ENCODE peak calls at places on chromosomes 13 and 19, in seven cellular contexts. C, A, J, V, G, I and F are unnamed samples.

GRCh38 chr19:19534556-19535265 is 3.4 kb upstream of the CILP2 start:
- DNase-seq in C (no peak), A (no peak), J (no peak), V (no peak), G (no peak), I (no peak), F (no peak)

GRCh38 chr13:41402695-41403511 is 54.4 kb upstream of the RGCC start:
- DNase-seq in C (peak; percentile 29), A (no peak), J (no peak), V (no peak), G (peak; percentile 43), I (peak; percentile 5), F (peak; percentile 18)

GRCh38 chr13:47904239-47904638 is 96.8 kb downstream of the SUCLA2 start:
- DNase-seq in C (no peak), A (no peak), J (no peak), V (peak; percentile 36), G (no peak), I (no peak), F (no peak)

GRCh38 chr19:19385900-19386339 is 19.6 kb upstream of the GATAD2A start:
- DNase-seq in C (no peak), A (no peak), J (no peak), V (peak; percentile 62), G (no peak), I (peak; percentile 82), F (no peak)

GRCh38 chr19:38264486-38265212 is at the start of gene SPINT2:
- DNase-seq in C (no peak), A (peak; percentile 65), J (peak; percentile 65), V (peak; percentile 44), G (no peak), I (peak; percentile 89), F (peak; percentile 15)

GRCh38 chr13:80931118-80931517 is 590.2 kb upstream of the SPRY2 start:
- DNase-seq in C (no peak), A (no peak), J (no peak), V (no peak), G (no peak), I (no peak), F (no peak)

GRCh38 chr13:65966991-65967451 is 1263.1 kb downstream of the PCDH9 start:
- DNase-seq in C (peak; percentile 34), A (no peak), J (no peak), V (no peak), G (peak; percentile 45), I (peak; percentile 5), F (peak; percentile 85)

GRCh38 chr13:109941951-109942350 is 155.6 kb upstream of the IRS2 start:
- DNase-seq in C (no peak), A (no peak), J (no peak), V (no peak), G (no peak), I (no peak), F (no peak)

GRCh38 chr13:112072531-112073244 is 5.7 kb downstream of the SOX1 start:
- DNase-seq in C (no peak), A (no peak), J (no peak), V (no peak), G (no peak), I (peak; percentile 35), F (peak; percentile 18)

GRCh38 chr13:110392510-110393233 is 85.6 kb downstream of the COL4A2 start:
- DNase-seq in C (no peak), A (no peak), J (no peak), V (no peak), G (no peak), I (no peak), F (no peak)

GRCh38 chr13:21676611-21677021 is 5.7 kb downstream of the FGF9 start:
- DNase-seq in C (no peak), A (no peak), J (no peak), V (no peak), G (peak; percentile 58), I (peak; percentile 62), F (peak; percentile 17)

GRCh38 chr19:58033741-58034475 is at the start of gene ZSCAN1:
- DNase-seq in C (no peak), A (no peak), J (no peak), V (peak; percentile 85), G (no peak), I (peak; percentile 92), F (no peak)

GRCh38 chr19:20787766-20788165 is 11.7 kb downstream of the ZNF66 start:
- DNase-seq in C (no peak), A (no peak), J (peak; percentile 9), V (no peak), G (no peak), I (no peak), F (no peak)

GRCh38 chr19:17475541-17476115 is 5.3 kb downstream of the SLC27A1 start:
- DNase-seq in C (peak; percentile 93), A (no peak), J (no peak), V (peak; percentile 61), G (no peak), I (peak; percentile 59), F (no peak)

GRCh38 chr19:1001538-1002166 is 1.4 kb downstream of the GRIN3B start:
- DNase-seq in C (no peak), A (peak; percentile 53), J (no peak), V (no peak), G (no peak), I (peak; percentile 71), F (no peak)

GRCh38 chr19:3404324-3405260 is 38.2 kb downstream of the NFIC start:
- DNase-seq in C (no peak), A (no peak), J (no peak), V (peak; percentile 91), G (no peak), I (no peak), F (no peak)

GRCh38 chr13:62643007-62643483 is 1227.4 kb upstream of the PCDH20 start:
- DNase-seq in C (peak; percentile 5), A (no peak), J (no peak), V (no peak), G (no peak), I (no peak), F (no peak)

GRCh38 chr13:38350114-38350617 is 515 bp downstream of the UFM1 start:
- DNase-seq in C (peak; percentile 49), A (peak; percentile 47), J (no peak), V (peak; percentile 70), G (peak; percentile 84), I (peak; percentile 50), F (peak; percentile 58)

GRCh38 chr19:2768365-2769132 is 14.5 kb downstream of the SGTA start:
- DNase-seq in C (no peak), A (no peak), J (no peak), V (no peak), G (no peak), I (no peak), F (no peak)

GRCh38 chr19:38690832-38691231 is 43.4 kb downstream of the ACTN4 start:
- DNase-seq in C (no peak), A (no peak), J (no peak), V (no peak), G (no peak), I (no peak), F (no peak)

GRCh38 chr13:69857188-69857821 is 250.3 kb upstream of the ATXN8OS start:
- DNase-seq in C (peak; percentile 52), A (peak; percentile 40), J (peak; percentile 8), V (no peak), G (no peak), I (peak; percentile 86), F (no peak)

GRCh38 chr19:29620931-29621351 is 14.9 kb downstream of the POP4 start:
- DNase-seq in C (no peak), A (no peak), J (no peak), V (no peak), G (no peak), I (no peak), F (no peak)

GRCh38 chr19:3029070-3029923 is at the start of gene TLE2:
- DNase-seq in C (no peak), A (no peak), J (no peak), V (no peak), G (no peak), I (peak; percentile 39), F (no peak)

GRCh38 chr13:40116008-40116407 is 460.5 kb downstream of the COG6 start:
- DNase-seq in C (peak; percentile 73), A (no peak), J (no peak), V (peak; percentile 50), G (peak; percentile 64), I (peak; percentile 5), F (peak; percentile 57)

GRCh38 chr13:108083056-108083455 is 132.3 kb downstream of the LIG4 start:
- DNase-seq in C (no peak), A (no peak), J (no peak), V (no peak), G (no peak), I (no peak), F (peak; percentile 26)

GRCh38 chr19:46408611-46409039 is 4.7 kb downstream of the CCDC8 start:
- DNase-seq in C (peak; percentile 25), A (no peak), J (no peak), V (peak; percentile 93), G (no peak), I (peak; percentile 73), F (no peak)
- H3K27me3 ChIP-seq in C (no peaks in the 10 kb centered on the region), A (peaks cover 87% of the 10 kb centered on the region), J (no peaks in the 10 kb centered on the region), V (no peaks in the 10 kb centered on the region), G (no peaks in the 10 kb centered on the region), I (no peaks in the 10 kb centered on the region), F (no peaks in the 10 kb centered on the region)

GRCh38 chr19:41893899-41894298 is 10.9 kb downstream of the ARHGEF1 start:
- DNase-seq in C (peak; percentile 59), A (peak; percentile 21), J (no peak), V (no peak), G (peak; percentile 61), I (no peak), F (peak; percentile 35)

GRCh38 chr19:41895745-41896580 is 13.0 kb downstream of the ARHGEF1 start:
- DNase-seq in C (no peak), A (no peak), J (no peak), V (no peak), G (no peak), I (no peak), F (no peak)

GRCh38 chr19:41892173-41892902 is 9.4 kb downstream of the ARHGEF1 start:
- DNase-seq in C (no peak), A (no peak), J (no peak), V (no peak), G (no peak), I (no peak), F (no peak)

GRCh38 chr19:41896581-41896942 is 13.6 kb downstream of the ARHGEF1 start:
- DNase-seq in C (no peak), A (no peak), J (no peak), V (no peak), G (no peak), I (no peak), F (no peak)

GRCh38 chr19:41894350-41894749 is 11.4 kb downstream of the ARHGEF1 start:
- DNase-seq in C (no peak), A (no peak), J (no peak), V (no peak), G (no peak), I (no peak), F (no peak)
- H3K36me3 ChIP-seq in C (peaks cover 30% of the 10 kb centered on the region), A (no peaks in the 10 kb centered on the region), J (peaks cover 39% of the 10 kb centered on the region), V (no peaks in the 10 kb centered on the region), G (peaks cover 2% of the 10 kb centered on the region), I (no peaks in the 10 kb centered on the region), F (peaks cover 22% of the 10 kb centered on the region)

GRCh38 chr13:27791146-27791900 is 960 bp upstream of the GSX1 start:
- DNase-seq in C (no peak), A (no peak), J (no peak), V (no peak), G (no peak), I (no peak), F (no peak)
- H3K4me3 ChIP-seq in C (peak overlapping the region; percentile 9), A (peak overlapping the region; percentile 64), J (peak overlapping the region; percentile 17), V (peak overlapping the region; percentile 52), G (no peak overlapping the region), I (no peak overlapping the region), F (no peak overlapping the region)

DNA sequence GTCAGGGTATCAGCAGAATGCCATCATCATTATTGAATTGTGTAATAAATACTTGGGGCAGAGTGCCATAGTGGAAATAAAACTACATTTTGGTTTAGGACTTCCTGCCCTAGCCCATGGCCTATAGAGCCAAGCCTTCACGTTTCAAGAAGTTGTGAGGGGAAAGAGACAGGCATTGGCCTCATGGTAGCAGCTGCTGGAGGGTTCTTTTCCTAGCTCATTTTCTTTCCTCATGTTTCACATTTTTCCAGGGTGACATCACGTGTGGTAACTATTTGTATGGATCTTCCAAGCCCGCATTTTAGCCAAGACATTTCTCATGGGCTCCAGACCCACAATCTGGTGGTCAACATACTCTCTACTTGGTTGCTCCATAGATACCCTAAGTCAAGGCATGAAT is 80.4 kb downstream of the LRCH1 start:
- DNase-seq in C (peak; percentile 12), A (no peak), J (no peak), V (no peak), G (no peak), I (no peak), F (no peak)
- H3K27me3 ChIP-seq in C (no peaks in the 10 kb centered on the region), A (no peaks in the 10 kb centered on the region), J (no peaks in the 10 kb centered on the region), V (no peaks in the 10 kb centered on the region), G (no peaks in the 10 kb centered on the region), I (no peaks in the 10 kb centered on the region), F (no peaks in the 10 kb centered on the region)